ENCODE peak calls at places on chromosomes 12 and 14, in six cellular contexts. U is bronchial epithelial cell; M is astrocyte of the spinal cord; D is IMR-90; H is Jurkat, Clone E6-1; A is OCI-LY7. Q is an unnamed sample.

GRCh38 chr12:57887631-57888406 is 41.3 kb upstream of the CTDSP2 start:
- DNase-seq in U (peak; percentile 43), M (peak; percentile 55), D (peak; percentile 55), H (no peak), A (no peak), Q (peak; percentile 89)

GRCh38 chr14:63671987-63672386 is 30.3 kb upstream of the WDR89 start:
- DNase-seq in H (no peak), A (no peak), M (no peak), D (no peak), U (no peak), Q (no peak)

GRCh38 chr14:101481557-101481956 is 79.7 kb upstream of the DIO3 start:
- DNase-seq in U (no peak), M (no peak), A (no peak), D (no peak), H (no peak), Q (no peak)

GRCh38 chr12:26130728-26131127 is 5.9 kb upstream of the BHLHE41 start:
- DNase-seq in H (no peak), A (no peak), D (no peak), M (no peak), U (no peak), Q (no peak)

GRCh38 chr12:59040651-59041050 is 120.3 kb upstream of the LRIG3 start:
- DNase-seq in M (peak; percentile 90), U (peak; percentile 81), D (peak; percentile 94), A (no peak), H (no peak), Q (peak; percentile 89)

GRCh38 chr14:66717571-66718140 is 209.7 kb downstream of the GPHN start:
- DNase-seq in D (no peak), M (no peak), U (no peak), A (no peak), H (no peak), Q (no peak)

GRCh38 chr12:130737731-130738130 is 21.6 kb upstream of the RIMBP2 start:
- DNase-seq in A (no peak), M (no peak), U (no peak), H (no peak), D (no peak), Q (no peak)

GRCh38 chr12:12358528-12358927 is 1.6 kb downstream of the BORCS5 start:
- DNase-seq in M (no peak), U (no peak), D (no peak), H (no peak), A (peak; percentile 33), Q (no peak)

GRCh38 chr14:61511558-61511924 is 183.8 kb upstream of the HIF1A start:
- DNase-seq in H (no peak), M (no peak), D (no peak), U (peak; percentile 48), A (no peak), Q (no peak)

GRCh38 chr14:91396959-91397815 is 20.4 kb downstream of the CCDC88C start:
- DNase-seq in U (peak; percentile 34), M (no peak), D (no peak), H (peak; percentile 92), A (peak; percentile 87), Q (no peak)

GRCh38 chr14:34222122-34222521 is 239.9 kb downstream of the SPTSSA start:
- DNase-seq in M (no peak), D (no peak), A (no peak), H (no peak), U (no peak), Q (no peak)

DNA sequence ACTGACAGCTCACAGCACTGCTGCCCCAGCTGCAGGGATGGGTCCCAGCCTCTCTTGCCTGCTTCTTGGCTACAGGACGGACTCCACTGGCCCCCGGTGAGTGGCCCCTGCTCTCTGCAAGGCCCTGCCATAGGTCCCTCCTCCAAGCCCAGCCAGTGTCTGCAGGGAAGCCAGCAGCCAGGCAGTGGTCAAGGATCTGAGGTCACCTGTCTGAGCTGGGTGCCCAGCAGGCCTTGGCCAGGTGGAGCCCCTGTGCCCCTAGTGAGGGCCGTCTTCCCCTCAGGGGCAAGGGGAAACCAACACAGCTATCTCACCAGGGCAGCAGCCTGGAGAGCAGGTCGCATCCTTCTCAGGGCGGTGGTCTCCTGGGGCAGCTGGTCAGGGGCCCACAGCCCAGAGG is 13.2 kb downstream of the XRCC3 start:
- DNase-seq in M (no peak), A (no peak), U (no peak), D (no peak), H (no peak), Q (no peak)
- H3K4me3 ChIP-seq in M (no peak overlapping the region), A (no peak overlapping the region), U (no peak overlapping the region), D (no peak overlapping the region), H (no peak overlapping the region), Q (no peak overlapping the region)

DNA sequence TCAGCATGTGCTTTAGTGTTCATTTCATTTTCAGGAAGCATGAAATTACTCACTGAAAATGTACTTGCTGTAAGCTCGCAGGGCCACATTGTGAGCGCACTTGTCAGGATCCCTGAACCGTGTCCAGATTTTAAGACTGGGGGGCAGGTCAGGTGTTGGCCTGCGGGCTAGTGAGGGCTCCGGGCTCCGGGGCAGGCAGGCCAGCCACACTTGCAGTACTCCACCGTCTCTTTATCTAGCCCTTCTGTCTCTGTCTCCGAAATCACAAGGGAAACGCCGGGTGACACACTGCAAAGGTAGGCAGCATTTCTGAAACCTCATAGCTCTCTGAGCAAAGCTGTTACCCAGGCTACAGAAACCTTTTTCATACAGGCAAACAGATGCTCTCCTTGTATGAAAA is 98.7 kb downstream of the EML1 start:
- DNase-seq in H (no peak), U (no peak), A (no peak), D (peak; percentile 42), M (no peak), Q (no peak)
- H3K4me3 ChIP-seq in H (no peak overlapping the region), U (no peak overlapping the region), A (no peak overlapping the region), D (no peak overlapping the region), M (no peak overlapping the region), Q (no peak overlapping the region)

DNA sequence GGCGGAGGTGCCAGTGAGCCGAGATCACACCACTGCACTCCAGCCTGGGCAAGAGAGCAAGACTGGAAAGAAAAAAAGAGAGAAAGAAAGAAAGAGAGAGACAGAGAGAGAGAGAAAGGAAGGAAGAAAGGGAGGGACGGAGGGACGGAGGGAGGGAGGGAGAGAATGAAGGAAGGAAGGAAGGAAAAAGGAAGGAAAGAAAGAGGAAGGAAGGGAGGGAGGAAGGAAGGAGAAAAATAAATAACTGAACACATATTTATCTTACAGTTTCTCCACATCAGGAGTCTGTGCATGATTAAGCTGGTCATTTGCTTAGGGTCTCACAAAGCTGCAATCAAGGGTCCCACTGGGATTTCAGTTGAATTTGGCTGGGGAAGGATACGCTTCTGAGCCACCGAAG is 37.5 kb upstream of the ANKRD9 start:
- DNase-seq in M (no peak), U (no peak), H (no peak), D (no peak), A (no peak), Q (no peak)
- H3K4me3 ChIP-seq in M (no peak overlapping the region), U (no peak overlapping the region), H (no peak overlapping the region), D (no peak overlapping the region), A (no peak overlapping the region), Q (no peak overlapping the region)

GRCh38 chr12:52690351-52691075 is 10.3 kb upstream of the KRT1 start:
- DNase-seq in H (no peak), A (no peak), D (no peak), M (no peak), U (no peak), Q (no peak)
- H3K4me3 ChIP-seq in H (peak overlapping the region; percentile 49), A (no peak overlapping the region), D (no peak overlapping the region), M (no peak overlapping the region), U (no peak overlapping the region), Q (no peak overlapping the region)

DNA sequence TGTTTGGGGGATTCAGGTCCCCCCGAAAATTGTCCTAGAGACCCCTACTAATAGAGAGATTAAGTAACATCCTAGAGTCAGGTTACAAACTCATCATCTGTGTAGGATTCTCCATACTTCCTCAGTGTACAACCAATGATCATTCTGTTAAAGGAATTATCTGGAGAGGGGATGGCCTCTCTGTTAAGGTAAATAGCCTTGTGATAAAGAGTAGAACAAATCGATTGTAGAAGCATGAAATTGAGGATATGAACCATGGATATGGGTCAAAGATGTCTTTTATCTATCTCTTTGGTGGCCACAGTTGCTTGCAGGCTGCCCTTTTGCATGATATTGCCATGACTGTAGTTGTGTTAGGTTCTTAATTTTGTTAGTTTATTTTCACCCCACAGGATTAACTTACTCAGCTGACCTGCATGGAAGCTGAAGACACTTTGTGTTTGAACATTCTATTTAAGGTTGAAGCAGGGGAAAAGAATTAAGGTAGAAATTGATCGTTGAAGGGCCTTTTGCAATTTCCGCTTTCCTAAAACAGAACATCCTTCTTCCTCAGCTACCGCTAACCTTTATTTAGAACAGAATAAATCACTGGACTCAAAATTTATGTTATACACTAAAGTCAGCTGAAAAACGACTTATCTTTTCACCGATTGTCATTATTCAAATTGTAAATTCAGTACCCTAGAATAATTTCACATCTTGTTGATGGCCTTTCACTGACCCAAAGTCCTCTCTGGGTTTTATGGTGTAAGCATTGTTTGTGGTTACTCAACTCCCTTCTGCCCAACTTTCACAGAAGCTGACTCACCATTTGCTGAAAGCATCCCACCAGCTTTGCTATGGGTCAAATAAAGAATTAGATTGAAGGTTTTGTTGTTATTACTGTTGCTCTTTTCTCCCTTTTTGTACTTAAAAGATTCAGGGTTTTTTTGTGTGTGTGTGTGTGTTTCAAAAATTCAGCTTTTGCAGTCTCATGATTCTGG is 52.3 kb downstream of the IRAK3 start:
- DNase-seq in H (no peak), M (peak; percentile 86), U (peak; percentile 61), A (no peak), D (peak; percentile 83), Q (peak; percentile 84)
- H3K4me3 ChIP-seq in H (no peak overlapping the region), M (no peak overlapping the region), U (no peak overlapping the region), A (no peak overlapping the region), D (no peak overlapping the region), Q (no peak overlapping the region)

DNA sequence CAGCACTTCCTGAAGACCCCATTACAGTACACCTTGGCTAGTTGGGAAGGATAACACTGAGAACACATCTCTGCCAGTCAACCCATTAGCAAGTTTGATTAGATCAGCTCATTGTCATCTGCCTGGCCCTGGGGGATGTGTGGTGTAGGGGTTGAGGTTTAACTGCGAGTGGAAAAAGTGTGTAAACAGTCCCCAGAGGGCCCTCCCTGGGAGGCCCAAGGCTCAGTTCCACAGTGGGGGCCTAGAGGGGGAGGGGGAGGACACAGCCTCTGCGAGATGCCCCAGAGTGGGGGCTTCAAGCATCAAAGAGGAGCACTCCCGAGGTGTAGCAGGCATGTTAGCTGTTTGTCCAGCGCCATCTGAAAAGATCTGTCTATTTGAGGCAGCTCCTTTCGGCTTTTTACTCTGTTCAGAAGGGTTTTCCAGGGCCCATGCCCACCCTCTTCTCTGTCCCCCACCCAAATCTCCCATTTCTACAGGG is 344 bp downstream of the LPAR5 start:
- DNase-seq in A (peak; percentile 86), D (no peak), U (no peak), H (peak; percentile 83), M (no peak), Q (no peak)
- H3K4me3 ChIP-seq in A (peak overlapping the region; percentile 59), D (no peak overlapping the region), U (peak overlapping the region; percentile 35), H (peak overlapping the region; percentile 27), M (no peak overlapping the region), Q (no peak overlapping the region)

Q was measured in fibroblast of the aortic adventitia.